ENCODE peak calls at places on chromosomes 1 and 21, in six cellular contexts. V is tibial nerve, W is cardiac fibroblast, N is Caco-2, P is psoas muscle, Z is spleen. L is an unnamed sample.

GRCh38 chr1:94118471-94118870 is 2.5 kb downstream of the ABCA4 start:
- DNase-seq in V (no peak), W (no peak), N (no peak), P (no peak), Z (peak; percentile 55), L (no peak)

GRCh38 chr1:151001592-151001991 is 5.1 kb downstream of the MINDY1 start:
- DNase-seq in V (no peak), W (no peak), N (no peak), P (no peak), Z (no peak), L (no peak)

GRCh38 chr1:59146651-59147358 is 150.1 kb upstream of the FGGY start:
- DNase-seq in V (peak; percentile 36), W (peak; percentile 46), N (peak; percentile 14), P (peak; percentile 76), Z (peak; percentile 90), L (no peak)

GRCh38 chr1:24641646-24642151 is 1.4 kb upstream of the SRRM1 start:
- DNase-seq in V (no peak), W (peak; percentile 47), N (no peak), P (peak; percentile 67), Z (peak; percentile 85), L (no peak)

GRCh38 chr1:110687244-110687643 is 12.5 kb upstream of the KCNA3 start:
- DNase-seq in V (no peak), W (peak; percentile 4), N (no peak), P (no peak), Z (no peak), L (no peak)

GRCh38 chr21:36388835-36389234 is 3.6 kb downstream of the CHAF1B start:
- DNase-seq in V (no peak), W (peak; percentile 43), N (peak; percentile 13), P (no peak), Z (no peak), L (peak; percentile 42)

GRCh38 chr1:18128298-18128697 is 20.7 kb downstream of the IGSF21 start:
- DNase-seq in V (no peak), W (no peak), N (peak; percentile 21), P (no peak), Z (no peak), L (no peak)

GRCh38 chr1:178310685-178311105 is 186.1 kb downstream of the CLEC20A start:
- DNase-seq in V (no peak), W (peak; percentile 89), N (peak; percentile 68), P (no peak), Z (no peak), L (peak; percentile 69)

GRCh38 chr1:167103236-167103894 is 9.5 kb downstream of the STYXL2 start:
- DNase-seq in V (no peak), W (no peak), N (no peak), P (no peak), Z (no peak), L (no peak)

GRCh38 chr1:26959722-26960624 is at the start of gene KDF1:
- DNase-seq in V (no peak), W (no peak), N (peak; percentile 92), P (no peak), Z (peak; percentile 90), L (no peak)

GRCh38 chr1:23169727-23170335 is 1.2 kb upstream of the LUZP1 start:
- DNase-seq in V (peak; percentile 54), W (peak; percentile 97), N (no peak), P (peak; percentile 74), Z (peak; percentile 89), L (no peak)

GRCh38 chr1:15958788-15959187 is 17.1 kb downstream of the ZBTB17 start:
- DNase-seq in V (no peak), W (peak; percentile 26), N (no peak), P (no peak), Z (peak; percentile 33), L (no peak)

GRCh38 chr1:9726406-9726805 is 74.9 kb downstream of the PIK3CD start:
- DNase-seq in V (no peak), W (no peak), N (no peak), P (no peak), Z (no peak), L (no peak)

GRCh38 chr1:10251325-10252103 is 41.1 kb downstream of the KIF1B start:
- DNase-seq in V (no peak), W (no peak), N (no peak), P (no peak), Z (no peak), L (no peak)

GRCh38 chr1:248804771-248805681 is 20.7 kb downstream of the SH3BP5L start:
- DNase-seq in V (no peak), W (no peak), N (no peak), P (no peak), Z (peak; percentile 80), L (no peak)

GRCh38 chr1:240399381-240399780 is 212.6 kb downstream of the GREM2 start:
- DNase-seq in V (no peak), W (peak; percentile 88), N (no peak), P (no peak), Z (no peak), L (no peak)

GRCh38 chr21:39345440-39345839 is 3.4 kb downstream of the HMGN1 start:
- DNase-seq in V (no peak), W (no peak), N (no peak), P (no peak), Z (no peak), L (no peak)

GRCh38 chr21:45010860-45011259 is 63.5 kb upstream of the ADARB1 start:
- DNase-seq in V (no peak), W (no peak), N (no peak), P (peak; percentile 35), Z (peak; percentile 46), L (no peak)

DNA sequence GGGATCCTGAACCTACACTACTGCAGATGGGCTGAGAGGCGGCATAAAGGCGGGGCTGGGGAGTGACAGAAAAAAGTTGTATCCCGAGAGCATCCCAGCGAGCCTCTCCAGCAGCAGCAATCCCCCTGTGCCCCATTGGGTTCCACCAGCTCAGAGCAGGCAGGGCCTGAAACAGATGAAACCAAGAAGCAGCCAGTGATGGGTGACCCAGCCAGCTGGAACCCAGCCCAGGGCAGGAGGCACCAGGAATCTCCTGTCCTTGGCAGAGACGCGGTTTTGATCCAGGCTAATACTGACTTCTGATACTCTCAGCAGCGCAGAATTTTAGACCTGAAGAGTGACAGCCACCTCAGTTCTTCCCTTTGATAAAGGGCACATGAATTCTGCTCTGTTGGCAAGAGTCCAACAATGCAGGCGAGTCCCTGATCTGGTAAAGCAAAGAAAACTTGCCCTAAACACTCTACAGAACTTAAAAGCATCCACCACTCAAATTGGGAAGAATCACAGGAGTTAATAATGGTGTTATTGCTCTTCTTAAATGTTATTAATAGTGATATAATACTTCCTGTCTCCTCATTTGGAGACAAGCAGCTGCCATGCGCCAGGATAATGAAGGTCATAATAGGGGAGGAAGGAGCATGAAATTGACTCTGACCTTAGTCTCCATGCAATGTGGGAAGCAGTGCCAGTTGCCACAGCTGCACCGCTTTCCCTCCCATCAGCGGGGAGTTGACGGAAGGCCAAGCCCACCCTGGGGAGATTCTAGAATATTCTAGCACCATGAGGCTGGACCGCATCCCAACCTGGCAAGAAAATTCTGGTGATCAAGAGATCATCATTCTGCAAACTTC is 11.2 kb upstream of the OLIG1 start:
- DNase-seq in V (no peak), W (no peak), N (no peak), P (peak; percentile 81), Z (no peak), L (no peak)
- H3K4me3 ChIP-seq in V (no peak overlapping the region), W (no peak overlapping the region), N (no peak overlapping the region), P (no peak overlapping the region), Z (no peak overlapping the region), L (no peak overlapping the region)

DNA sequence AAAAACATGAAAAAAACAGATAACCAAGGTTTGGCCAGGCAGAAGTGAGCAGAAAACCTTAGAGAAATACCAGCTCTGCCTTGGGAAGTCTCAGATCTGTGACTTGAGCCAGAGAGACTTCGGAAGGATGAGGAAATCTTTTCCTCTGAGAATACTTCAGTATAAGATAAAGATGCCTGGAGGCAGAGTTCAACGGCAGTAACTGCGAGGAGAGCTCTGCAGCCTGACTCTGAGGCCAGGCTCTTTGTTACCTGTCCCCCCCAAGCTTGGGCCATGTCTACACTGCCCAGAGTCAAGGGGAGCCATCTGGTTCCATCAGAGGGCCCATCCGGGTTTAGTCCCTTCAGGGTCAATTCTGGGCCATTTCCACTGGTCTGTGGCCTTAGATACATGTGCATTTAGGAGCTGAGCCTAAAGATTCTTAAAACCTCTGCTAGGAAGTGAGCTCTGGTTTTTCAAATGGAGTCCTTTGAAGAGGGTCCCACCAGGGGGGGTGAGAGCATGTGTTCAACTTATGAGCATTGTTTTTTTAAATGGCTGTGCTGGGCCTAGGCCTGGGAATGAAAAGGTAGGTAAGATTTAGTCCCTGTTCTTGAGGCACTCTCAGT is 8.7 kb downstream of the KIRREL1 start:
- DNase-seq in V (no peak), W (peak; percentile 61), N (peak; percentile 38), P (no peak), Z (no peak), L (no peak)
- TF ChIP-seq CTCF in V (no peak), W (no peak), N (no peak), P (no peak), Z (no peak), L (peak; percentile 23)

DNA sequence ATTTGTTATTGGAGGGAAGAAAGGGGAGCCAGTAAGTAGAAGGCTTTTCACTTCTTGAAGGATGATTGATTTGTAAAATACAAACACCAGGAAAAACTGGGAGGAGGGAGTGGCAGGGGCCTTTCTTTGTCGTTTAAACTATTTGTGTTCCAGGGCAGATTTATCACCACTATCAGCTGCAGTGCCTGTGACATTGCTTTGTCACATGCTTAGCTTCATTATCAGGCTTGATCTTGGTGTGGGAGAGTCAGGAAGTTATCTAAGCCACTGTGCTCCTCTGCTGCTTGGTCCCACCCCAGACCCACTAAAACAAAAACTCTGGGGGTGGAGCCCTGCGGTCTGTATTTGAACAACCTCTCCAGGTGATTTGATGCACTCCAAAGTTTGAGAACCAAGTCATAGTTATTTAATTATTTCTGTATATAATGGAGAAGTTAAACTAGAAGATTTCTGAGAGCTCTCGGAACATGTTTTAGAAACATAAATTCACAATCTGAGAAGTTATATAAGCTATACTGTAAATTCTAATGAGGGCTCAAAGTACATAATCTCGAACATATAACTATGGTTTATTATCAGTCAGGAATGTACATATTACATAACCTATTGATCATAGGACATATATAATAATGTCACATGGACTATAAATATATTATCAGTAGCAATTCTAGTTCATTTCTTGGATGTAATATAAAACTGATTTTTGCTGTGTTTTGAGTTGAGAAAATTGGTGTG is 87.9 kb downstream of the CDC14A start:
- DNase-seq in V (no peak), W (no peak), N (peak; percentile 48), P (no peak), Z (no peak), L (no peak)
- H3K4me3 ChIP-seq in V (no peak overlapping the region), W (no peak overlapping the region), N (no peak overlapping the region), P (no peak overlapping the region), Z (no peak overlapping the region), L (no peak overlapping the region)

GRCh38 chr1:30381266-30381665 is 342.1 kb downstream of the MATN1 start:
- DNase-seq in V (no peak), W (no peak), N (no peak), P (no peak), Z (peak; percentile 24), L (no peak)

GRCh38 chr1:30378991-30379581 is 344.3 kb downstream of the MATN1 start:
- DNase-seq in V (no peak), W (peak; percentile 66), N (no peak), P (no peak), Z (peak; percentile 70), L (no peak)

GRCh38 chr1:30379684-30380624 is 343.4 kb downstream of the MATN1 start:
- DNase-seq in V (peak; percentile 90), W (peak; percentile 78), N (peak; percentile 52), P (no peak), Z (peak; percentile 61), L (peak; percentile 7)

GRCh38 chr1:30381671-30382365 is 341.6 kb downstream of the MATN1 start:
- DNase-seq in V (no peak), W (no peak), N (no peak), P (no peak), Z (peak; percentile 53), L (no peak)

DNA sequence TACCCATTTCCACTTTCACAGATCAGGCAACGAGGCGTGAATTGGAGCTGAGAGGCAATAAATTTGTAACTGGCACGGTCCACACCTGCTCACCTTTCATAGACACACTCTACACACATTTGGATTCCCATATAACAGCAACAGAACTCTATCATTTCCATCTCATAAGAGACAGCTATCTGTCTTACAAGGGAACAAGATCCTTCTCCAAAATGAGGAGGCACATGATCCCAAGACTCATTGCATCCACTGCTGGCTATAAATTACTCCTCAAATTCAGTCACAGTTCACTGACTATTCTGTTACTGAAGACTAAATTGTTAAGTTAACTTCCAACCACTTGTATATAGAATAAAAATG is 342.8 kb downstream of the MATN1 start:
- DNase-seq in V (no peak), W (no peak), N (no peak), P (no peak), Z (no peak), L (no peak)
- TF ChIP-seq CTCF in V (no peak), W (no peak), N (no peak), P (no peak), Z (no peak), L (no peak)